ENCODE peak calls at places on chromosomes 7 and 10, in four cellular contexts. N is AG09309; R is stimulated activated CD8-positive, alpha-beta memory T cell treated with anti-CD3 and anti-CD28 coated beads, Interleukin-2, amount 100 ng/mL, for 1 hour; I is stimulated activated CD4-positive, alpha-beta T cell treated with anti-CD3 and anti-CD28 coated beads, Interleukin-4, amount 100 ng/mL, for 1 hour. Y is an unnamed sample.

GRCh38 chr10:110409926-110410325 is 87.8 kb upstream of the DUSP5 start:
- DNase-seq in R (no peak), N (no peak), I (no peak), Y (peak)

GRCh38 chr10:15237351-15237750 is 68.9 kb upstream of the NMT2 start:
- DNase-seq in I (no peak), N (no peak), R (no peak), Y (no peak)

GRCh38 chr7:29349362-29349761 is 154.8 kb downstream of the CHN2 start:
- DNase-seq in R (no peak), N (no peak), I (no peak), Y (no peak)

GRCh38 chr7:73721237-73721848 is 1.9 kb upstream of the STX1A start:
- DNase-seq in I (no peak), R (no peak), N (no peak), Y (no peak)

GRCh38 chr10:28807760-28808613 is 130.7 kb downstream of the BAMBI start:
- DNase-seq in I (no peak), R (no peak), N (no peak), Y (no peak)

GRCh38 chr7:47092331-47092730 is 489.6 kb downstream of the TNS3 start:
- DNase-seq in I (no peak), N (no peak), R (no peak), Y (no peak)

GRCh38 chr10:49608166-49608758 is 1.8 kb upstream of the SLC18A3 start:
- DNase-seq in R (no peak), N (no peak), I (no peak), Y (no peak)

GRCh38 chr7:159370-160270 is 32.8 kb upstream of the FAM20C start:
- DNase-seq in N (no peak), R (no peak), I (no peak), Y (no peak)

GRCh38 chr10:75019360-75019759 is 92.1 kb upstream of the SAMD8 start:
- DNase-seq in N (no peak), I (no peak), R (no peak), Y (peak)

GRCh38 chr10:102375250-102375649 is 20.3 kb upstream of the NFKB2 start:
- DNase-seq in R (no peak), N (no peak), I (no peak), Y (no peak)

GRCh38 chr7:91620827-91621226 is 259.7 kb downstream of the MTERF1 start:
- DNase-seq in N (no peak), R (no peak), I (no peak), Y (no peak)

Y was measured in OCI-LY7.